ENCODE peak calls at places on chromosomes 7 and 10, in nine cellular contexts. G is HL-60; E is adrenal gland; D is stomach; K is left lung; M is CD4-positive, alpha-beta T cell; N is prostate gland; L is astrocyte of the spinal cord; H is lung. R is an unnamed sample.

GRCh38 chr7:87831127-87831526 is 45.0 kb downstream of the SLC25A40 start:
- DNase-seq in G (no peak), E (no peak), D (no peak), K (no peak), M (no peak), N (no peak), L (no peak), H (no peak), R (no peak)

GRCh38 chr10:48493083-48493871 is 111.6 kb downstream of the ARHGAP22 start:
- DNase-seq in G (no peak), E (no peak), D (peak), K (no peak), M (no peak), N (no peak), L (no peak), H (no peak), R (no peak)

GRCh38 chr10:115833119-115833518 is 439.9 kb downstream of the GFRA1 start:
- DNase-seq in G (no peak), E (no peak), D (no peak), K (no peak), M (no peak), N (no peak), L (no peak), H (no peak), R (no peak)

GRCh38 chr7:29177963-29178612 is 16.5 kb upstream of the CHN2 start:
- DNase-seq in G (peak), E (peak), D (peak), K (peak), M (no peak), N (peak), L (peak), H (no peak), R (no peak)

GRCh38 chr10:53403688-53404087 is 631.1 kb upstream of the MBL2 start:
- DNase-seq in G (no peak), E (no peak), D (peak), K (no peak), M (no peak), N (peak), L (peak), H (peak), R (no peak)

GRCh38 chr10:22437620-22438588 is 92.6 kb downstream of the SPAG6 start:
- DNase-seq in G (no peak), E (no peak), D (peak), K (peak), M (no peak), N (peak), L (peak), H (peak), R (no peak)

GRCh38 chr7:13981070-13981469 is 8.4 kb downstream of the ETV1 start:
- DNase-seq in G (peak), E (peak), D (peak), K (peak), M (no peak), N (peak), L (peak), H (peak), R (no peak)

GRCh38 chr10:70937661-70938060 is 49.3 kb upstream of the PCBD1 start:
- DNase-seq in G (no peak), E (no peak), D (no peak), K (no peak), M (no peak), N (no peak), L (no peak), H (no peak), R (no peak)

GRCh38 chr7:106485031-106485551 is 175.9 kb downstream of the CCDC71L start:
- DNase-seq in G (no peak), E (no peak), D (no peak), K (no peak), M (no peak), N (no peak), L (peak), H (no peak), R (no peak)

GRCh38 chr10:49646256-49646870 is 32.5 kb downstream of the CHAT start:
- DNase-seq in G (no peak), E (no peak), D (peak), K (no peak), M (no peak), N (no peak), L (no peak), H (no peak), R (no peak)

GRCh38 chr7:108299251-108300014 is 156.8 kb downstream of the NRCAM start:
- DNase-seq in G (no peak), E (no peak), D (no peak), K (no peak), M (no peak), N (no peak), L (peak), H (no peak), R (no peak)

GRCh38 chr10:3407208-3407607 is 234.6 kb upstream of the PITRM1 start:
- DNase-seq in G (no peak), E (no peak), D (no peak), K (no peak), M (no peak), N (no peak), L (no peak), H (no peak), R (no peak)

GRCh38 chr7:79451580-79451979 is 1.9 kb downstream of the MAGI2 start:
- DNase-seq in G (no peak), E (no peak), D (no peak), K (no peak), M (no peak), N (no peak), L (no peak), H (no peak), R (no peak)

GRCh38 chr10:73809061-73809818 is 2.2 kb downstream of the NDST2 start:
- DNase-seq in G (no peak), E (no peak), D (no peak), K (no peak), M (no peak), N (no peak), L (no peak), H (no peak), R (no peak)

GRCh38 chr10:22301193-22301592 is 15.0 kb upstream of the COMMD3 start:
- DNase-seq in G (no peak), E (no peak), D (no peak), K (no peak), M (no peak), N (no peak), L (no peak), H (no peak), R (no peak)

GRCh38 chr7:3552499-3552898 is 251.4 kb downstream of the SDK1 start:
- DNase-seq in G (no peak), E (no peak), D (no peak), K (no peak), M (no peak), N (no peak), L (no peak), H (no peak), R (no peak)

GRCh38 chr10:60271319-60272040 is 118.2 kb downstream of the ANK3 start:
- DNase-seq in G (no peak), E (no peak), D (no peak), K (no peak), M (no peak), N (no peak), L (no peak), H (no peak), R (no peak)

GRCh38 chr10:86043236-86043635 is 323.4 kb downstream of the GRID1 start:
- DNase-seq in G (no peak), E (no peak), D (no peak), K (no peak), M (no peak), N (no peak), L (no peak), H (no peak), R (no peak)

GRCh38 chr10:99172950-99173349 is 62.7 kb downstream of the HPSE2 start:
- DNase-seq in G (no peak), E (no peak), D (no peak), K (no peak), M (no peak), N (no peak), L (no peak), H (no peak), R (no peak)

GRCh38 chr7:24769014-24769830 is 12.0 kb upstream of the GSDME start:
- DNase-seq in G (no peak), E (no peak), D (no peak), K (no peak), M (no peak), N (no peak), L (no peak), H (no peak), R (no peak)

GRCh38 chr10:11636761-11637166 is 25.3 kb upstream of the USP6NL start:
- DNase-seq in G (no peak), E (no peak), D (no peak), K (no peak), M (no peak), N (no peak), L (peak), H (no peak), R (no peak)

GRCh38 chr10:9028211-9028610 is 973.7 kb downstream of the GATA3 start:
- DNase-seq in G (no peak), E (no peak), D (no peak), K (no peak), M (no peak), N (no peak), L (no peak), H (no peak), R (no peak)

GRCh38 chr10:86113044-86113443 is 253.6 kb downstream of the GRID1 start:
- DNase-seq in G (no peak), E (no peak), D (no peak), K (no peak), M (no peak), N (no peak), L (no peak), H (no peak), R (no peak)

GRCh38 chr7:123769371-123769770 is 20.6 kb upstream of the WASL start:
- DNase-seq in G (no peak), E (peak), D (peak), K (peak), M (no peak), N (no peak), L (peak), H (peak), R (no peak)

GRCh38 chr10:99854860-99855259 is 72.4 kb downstream of the ABCC2 start:
- DNase-seq in G (no peak), E (no peak), D (no peak), K (no peak), M (no peak), N (no peak), L (peak), H (no peak), R (peak)

GRCh38 chr7:144725070-144725469 is 110.8 kb downstream of the TPK1 start:
- DNase-seq in G (no peak), E (no peak), D (no peak), K (no peak), M (no peak), N (no peak), L (no peak), H (no peak), R (no peak)

GRCh38 chr10:70341016-70341415 is 41.4 kb downstream of the LRRC20 start:
- DNase-seq in G (no peak), E (no peak), D (no peak), K (no peak), M (no peak), N (no peak), L (no peak), H (no peak), R (no peak)

GRCh38 chr10:84194424-84195043 is at the start of gene CDHR1:
- DNase-seq in G (no peak), E (peak), D (no peak), K (peak), M (no peak), N (no peak), L (no peak), H (no peak), R (peak)

GRCh38 chr7:14016950-14017349 is 27.5 kb upstream of the ETV1 start:
- DNase-seq in G (no peak), E (no peak), D (no peak), K (no peak), M (no peak), N (no peak), L (peak), H (no peak), R (no peak)

GRCh38 chr10:76946268-76946667 is 691.3 kb downstream of the KCNMA1 start:
- DNase-seq in G (no peak), E (no peak), D (no peak), K (no peak), M (no peak), N (no peak), L (no peak), H (no peak), R (no peak)

GRCh38 chr10:75202321-75203096 is 8.1 kb upstream of the VDAC2 start:
- DNase-seq in G (no peak), E (no peak), D (peak), K (peak), M (no peak), N (peak), L (peak), H (peak), R (no peak)

GRCh38 chr7:150307129-150307528 is 16.0 kb upstream of the LRRC61 start:
- DNase-seq in G (no peak), E (no peak), D (no peak), K (no peak), M (no peak), N (no peak), L (no peak), H (no peak), R (no peak)

GRCh38 chr10:91220194-91220953 is at the start of gene PCGF5:
- DNase-seq in G (peak), E (peak), D (peak), K (peak), M (peak), N (peak), L (peak), H (peak), R (peak)

GRCh38 chr7:17374654-17375053 is 76.2 kb downstream of the AHR start:
- DNase-seq in G (no peak), E (no peak), D (no peak), K (peak), M (no peak), N (no peak), L (peak), H (no peak), R (no peak)

GRCh38 chr7:150954201-150954985 is 23.7 kb downstream of the KCNH2 start:
- DNase-seq in G (no peak), E (no peak), D (no peak), K (no peak), M (no peak), N (no peak), L (no peak), H (no peak), R (no peak)

GRCh38 chr7:27921081-27921836 is 181.3 kb downstream of the TAX1BP1 start:
- DNase-seq in G (peak), E (peak), D (no peak), K (no peak), M (no peak), N (peak), L (peak), H (no peak), R (no peak)

GRCh38 chr7:134900430-134900876 is 85.9 kb upstream of the AGBL3 start:
- DNase-seq in G (no peak), E (no peak), D (no peak), K (no peak), M (no peak), N (no peak), L (no peak), H (no peak), R (no peak)

GRCh38 chr7:100684534-100685042 is 9.5 kb downstream of the GIGYF1 start:
- DNase-seq in G (no peak), E (peak), D (no peak), K (no peak), M (no peak), N (no peak), L (no peak), H (no peak), R (peak)

GRCh38 chr7:131111-132094 is 61.0 kb upstream of the FAM20C start:
- DNase-seq in G (no peak), E (no peak), D (no peak), K (peak), M (no peak), N (no peak), L (no peak), H (no peak), R (no peak)

GRCh38 chr7:98085674-98086073 is 21.0 kb upstream of the LMTK2 start:
- DNase-seq in G (no peak), E (no peak), D (peak), K (no peak), M (no peak), N (peak), L (no peak), H (no peak), R (no peak)
- TF ChIP-seq CTCF in G (no peak), E (no peak), D (no peak), K (no peak), M (no peak), N (peak), L (no peak), H (no peak), R (no peak)

DNA sequence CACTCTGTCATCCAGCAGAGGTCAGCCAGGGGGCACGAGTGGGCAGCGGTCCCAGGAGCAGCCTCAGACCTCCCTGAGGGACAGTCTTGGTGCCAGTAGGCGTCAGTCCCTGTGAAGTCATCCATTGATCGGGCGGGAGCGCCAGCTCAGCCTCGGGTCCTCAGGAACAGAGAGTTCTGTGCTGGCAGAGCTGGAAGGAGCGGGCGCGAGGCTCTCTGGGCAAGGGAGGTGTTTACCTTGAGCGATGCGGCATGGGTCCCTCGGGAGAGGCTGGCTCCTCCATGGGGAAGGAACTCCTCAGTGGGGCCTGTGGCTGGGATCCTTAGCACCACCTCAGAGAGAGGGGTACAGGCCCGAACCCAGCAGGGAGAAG is 101.1 kb upstream of the PPIF start:
- DNase-seq in G (no peak), E (peak), D (peak), K (no peak), M (no peak), N (no peak), L (no peak), H (no peak), R (no peak)
- TF ChIP-seq CTCF in G (no peak), E (no peak), D (no peak), K (no peak), M (no peak), N (no peak), L (no peak), H (no peak), R (no peak)

GRCh38 chr10:78184851-78185692 is 151.4 kb downstream of the RPS24 start:
- DNase-seq in G (no peak), E (no peak), D (no peak), K (no peak), M (no peak), N (no peak), L (no peak), H (no peak), R (no peak)
- TF ChIP-seq CTCF in G (no peak), E (no peak), D (no peak), K (no peak), M (no peak), N (no peak), L (no peak), H (no peak), R (no peak)

DNA sequence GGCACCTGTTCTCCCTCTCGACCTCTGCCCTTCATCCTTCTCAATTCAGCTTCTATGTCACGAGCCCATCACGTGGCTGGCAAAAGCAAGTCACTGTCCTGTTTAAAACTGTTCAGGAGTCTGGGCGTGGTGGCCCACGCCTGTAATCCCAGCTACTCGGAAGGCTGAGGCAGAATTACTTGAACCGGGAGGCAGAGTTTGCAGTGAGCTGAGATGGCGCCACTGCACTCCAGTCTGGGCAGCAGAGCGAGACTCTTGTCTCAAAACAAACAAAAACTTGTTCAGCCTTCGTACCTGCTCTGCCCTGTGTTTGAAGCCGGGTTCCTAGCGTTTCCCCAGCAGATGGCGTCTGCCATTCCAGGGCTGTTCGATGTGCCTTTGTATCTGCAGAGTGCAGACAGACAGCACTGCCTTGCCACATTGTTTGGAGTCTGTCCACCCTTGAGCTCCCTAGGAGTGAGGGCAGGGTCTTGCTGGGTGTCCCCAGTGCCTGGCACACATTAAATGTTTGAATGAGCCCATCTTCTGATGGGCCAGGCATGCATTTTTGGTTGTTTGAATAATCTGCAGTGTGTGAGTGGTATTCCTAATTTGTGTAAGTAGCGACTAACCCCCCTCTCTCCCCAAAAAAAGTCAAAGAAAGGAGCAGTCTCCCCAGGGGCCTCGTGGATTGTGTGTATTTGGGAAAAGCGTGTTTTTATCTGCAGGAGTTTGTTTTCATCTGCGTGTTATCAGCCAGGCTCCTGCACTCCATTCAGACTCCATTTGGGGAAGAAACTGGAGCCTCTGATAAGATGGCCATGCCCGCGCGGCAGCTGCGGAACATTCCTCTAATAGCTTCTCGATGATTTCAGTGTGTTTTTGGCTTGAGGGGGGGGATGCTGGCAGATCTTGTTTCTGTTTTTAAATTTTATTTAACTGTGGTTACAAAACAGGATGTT is 61.2 kb downstream of the DNAJB6 start:
- DNase-seq in G (no peak), E (no peak), D (peak), K (no peak), M (no peak), N (no peak), L (peak), H (peak), R (no peak)
- TF ChIP-seq CTCF in G (no peak), E (no peak), D (peak), K (no peak), M (peak), N (no peak), L (peak), H (no peak), R (peak)

GRCh38 chr7:44052771-44053365 is 8.4 kb downstream of the DBNL start:
- DNase-seq in G (no peak), E (no peak), D (peak), K (no peak), M (no peak), N (no peak), L (no peak), H (no peak), R (no peak)
- TF ChIP-seq CTCF in G (no peak), E (no peak), D (no peak), K (no peak), M (no peak), N (no peak), L (no peak), H (no peak), R (no peak)

GRCh38 chr10:95907454-95908253 is at the start of gene CC2D2B:
- DNase-seq in G (peak), E (peak), D (peak), K (peak), M (peak), N (peak), L (peak), H (peak), R (peak)
- TF ChIP-seq CTCF in G (no peak), E (no peak), D (peak), K (no peak), M (no peak), N (no peak), L (no peak), H (no peak), R (peak)

DNA sequence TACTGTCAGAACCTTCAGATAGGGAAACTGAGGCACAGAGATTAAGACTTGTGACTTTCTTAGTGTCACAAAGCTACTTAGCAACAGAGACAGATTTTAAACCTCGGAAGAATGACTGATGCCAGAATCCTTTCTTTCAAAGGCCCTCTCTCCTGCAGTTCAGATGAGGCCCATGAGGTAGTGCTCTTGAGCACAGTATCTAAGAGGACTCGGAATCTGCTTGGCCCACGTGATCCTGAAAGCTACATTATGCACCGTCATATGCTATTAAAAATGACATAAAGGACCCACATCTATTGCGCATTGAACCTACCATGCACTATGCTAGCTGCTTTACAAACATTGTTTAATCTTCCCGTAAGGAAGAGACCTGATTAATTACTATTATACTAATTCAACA is 355.9 kb downstream of the SFMBT2 start:
- DNase-seq in G (no peak), E (no peak), D (no peak), K (no peak), M (no peak), N (no peak), L (peak), H (no peak), R (no peak)
- TF ChIP-seq CTCF in G (no peak), E (no peak), D (no peak), K (no peak), M (no peak), N (peak), L (peak), H (no peak), R (peak)

GRCh38 chr7:78081888-78082287 is 283.3 kb downstream of the PHTF2 start:
- DNase-seq in G (no peak), E (no peak), D (no peak), K (no peak), M (no peak), N (no peak), L (no peak), H (no peak), R (no peak)
- TF ChIP-seq CTCF in G (no peak), E (no peak), D (no peak), K (no peak), M (no peak), N (no peak), L (no peak), H (no peak), R (no peak)